ENCODE peak calls at places on chromosomes 12 and 14, in four cellular contexts. One of them, this sample, is unnamed. For H3K4me1 and H3K79me2, the result is how much of the 10 kb centered on the place peaks cover.

GRCh38 chr12:96136129-96136528 is 58.0 kb upstream of the ELK3 start:
- DNase-seq in hepatocyte: peak
- DNase-seq in mammary epithelial cell: peak
- DNase-seq in fibroblast of lung: peak
- DNase-seq in this sample: no peak

GRCh38 chr14:60051690-60052324 is 39.9 kb upstream of the PCNX4 start:
- DNase-seq in hepatocyte: peak
- DNase-seq in mammary epithelial cell: no peak
- DNase-seq in fibroblast of lung: peak
- DNase-seq in this sample: no peak

GRCh38 chr12:62522984-62523383 is 56.4 kb downstream of the MON2 start:
- DNase-seq in hepatocyte: no peak
- DNase-seq in mammary epithelial cell: no peak
- DNase-seq in fibroblast of lung: peak
- DNase-seq in this sample: no peak

GRCh38 chr14:70357985-70358384 is 1.5 kb downstream of the COX16 start:
- DNase-seq in hepatocyte: no peak
- DNase-seq in mammary epithelial cell: no peak
- DNase-seq in fibroblast of lung: no peak
- DNase-seq in this sample: no peak

GRCh38 chr12:8226355-8226754 is 1.1 kb downstream of the FAM90A1 start:
- DNase-seq in hepatocyte: no peak
- DNase-seq in mammary epithelial cell: no peak
- DNase-seq in fibroblast of lung: no peak
- DNase-seq in this sample: no peak

GRCh38 chr14:92973265-92973797 is 50.4 kb downstream of the CHGA start:
- DNase-seq in hepatocyte: peak
- DNase-seq in mammary epithelial cell: peak
- DNase-seq in fibroblast of lung: peak
- DNase-seq in this sample: peak

GRCh38 chr12:128932521-128932920 is 79.2 kb downstream of the GLT1D1 start:
- DNase-seq in hepatocyte: no peak
- DNase-seq in mammary epithelial cell: no peak
- DNase-seq in fibroblast of lung: no peak
- DNase-seq in this sample: no peak

GRCh38 chr12:122449317-122449716 is 26.8 kb upstream of the CLIP1 start:
- DNase-seq in hepatocyte: peak
- DNase-seq in mammary epithelial cell: peak
- DNase-seq in fibroblast of lung: peak
- DNase-seq in this sample: no peak

GRCh38 chr12:132551271-132552120 is 58.9 kb downstream of the LRCOL1 start:
- DNase-seq in hepatocyte: no peak
- DNase-seq in mammary epithelial cell: no peak
- DNase-seq in fibroblast of lung: no peak
- DNase-seq in this sample: no peak

GRCh38 chr12:97862072-97862471 is 399.5 kb downstream of the RMST start:
- DNase-seq in hepatocyte: no peak
- DNase-seq in mammary epithelial cell: no peak
- DNase-seq in fibroblast of lung: no peak
- DNase-seq in this sample: no peak

GRCh38 chr12:85784096-85784720 is 52.0 kb downstream of the RASSF9 start:
- DNase-seq in hepatocyte: no peak
- DNase-seq in mammary epithelial cell: peak
- DNase-seq in fibroblast of lung: peak
- DNase-seq in this sample: no peak

GRCh38 chr14:38065101-38065762 is 142.5 kb upstream of the SSTR1 start:
- DNase-seq in hepatocyte: no peak
- DNase-seq in mammary epithelial cell: no peak
- DNase-seq in fibroblast of lung: no peak
- DNase-seq in this sample: peak

GRCh38 chr14:66038214-66038977 is 447.8 kb upstream of the CCDC196 start:
- DNase-seq in hepatocyte: peak
- DNase-seq in mammary epithelial cell: peak
- DNase-seq in fibroblast of lung: peak
- DNase-seq in this sample: no peak

DNA sequence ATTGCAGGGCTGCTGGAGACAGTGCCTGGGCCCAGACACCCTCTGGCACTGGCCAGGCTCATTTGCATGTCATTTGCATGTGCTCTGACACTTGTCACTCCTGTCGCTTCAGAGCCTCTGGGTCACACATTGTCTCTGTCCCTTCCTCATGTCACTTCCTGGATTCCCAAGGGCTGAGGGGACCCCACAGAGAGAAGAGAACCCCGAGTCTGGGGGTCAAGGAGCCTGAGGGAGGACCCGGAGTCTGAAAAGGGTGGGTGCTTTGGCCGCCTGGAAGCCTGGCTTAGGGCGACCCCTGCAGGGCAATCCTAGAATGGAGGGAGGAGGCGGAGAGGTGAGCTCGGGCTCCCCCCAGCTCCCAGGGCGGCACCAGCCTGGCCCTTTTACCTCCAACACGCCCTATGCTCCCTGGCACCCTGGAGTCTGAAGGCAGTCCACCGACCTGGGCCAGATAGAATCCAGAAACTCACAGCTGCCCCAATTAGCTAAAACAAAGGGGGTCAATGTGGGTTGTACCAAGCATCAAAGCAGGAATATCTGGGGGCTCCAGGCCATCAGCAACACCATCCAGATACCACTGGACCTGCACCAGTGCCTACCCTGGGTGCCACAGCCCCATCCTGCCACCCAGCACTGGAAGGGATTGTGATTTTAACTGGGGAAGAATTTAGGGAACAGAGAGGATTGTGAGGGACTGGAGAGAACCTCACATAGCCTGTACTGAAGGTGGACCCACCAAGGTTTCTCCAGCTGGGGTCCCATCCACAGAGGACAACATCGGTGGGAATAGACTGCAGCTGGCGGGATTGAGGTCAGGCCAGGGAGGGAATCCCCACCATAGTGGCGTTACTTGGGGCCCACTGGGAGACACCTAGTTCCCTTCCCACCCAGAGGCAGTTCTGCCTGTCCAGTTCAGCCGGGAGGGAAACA is 21.8 kb upstream of the KRT78 start:
- DNase-seq in hepatocyte: peak
- DNase-seq in mammary epithelial cell: peak
- DNase-seq in fibroblast of lung: no peak
- DNase-seq in this sample: peak
- H3K4me1 ChIP-seq in hepatocyte: under half
- H3K4me1 ChIP-seq in mammary epithelial cell: half or more
- H3K4me1 ChIP-seq in fibroblast of lung: under half
- H3K4me1 ChIP-seq in this sample: under half

GRCh38 chr14:105745433-105746123 is 219.2 kb downstream of the TMEM121 start:
- DNase-seq in hepatocyte: no peak
- DNase-seq in mammary epithelial cell: no peak
- DNase-seq in fibroblast of lung: no peak
- DNase-seq in this sample: no peak

GRCh38 chr14:105742531-105742848 is 216.1 kb downstream of the TMEM121 start:
- DNase-seq in hepatocyte: no peak
- DNase-seq in mammary epithelial cell: no peak
- DNase-seq in fibroblast of lung: no peak
- DNase-seq in this sample: no peak

GRCh38 chr14:105746124-105746514 is 219.7 kb downstream of the TMEM121 start:
- DNase-seq in hepatocyte: no peak
- DNase-seq in mammary epithelial cell: no peak
- DNase-seq in fibroblast of lung: no peak
- DNase-seq in this sample: no peak

DNA sequence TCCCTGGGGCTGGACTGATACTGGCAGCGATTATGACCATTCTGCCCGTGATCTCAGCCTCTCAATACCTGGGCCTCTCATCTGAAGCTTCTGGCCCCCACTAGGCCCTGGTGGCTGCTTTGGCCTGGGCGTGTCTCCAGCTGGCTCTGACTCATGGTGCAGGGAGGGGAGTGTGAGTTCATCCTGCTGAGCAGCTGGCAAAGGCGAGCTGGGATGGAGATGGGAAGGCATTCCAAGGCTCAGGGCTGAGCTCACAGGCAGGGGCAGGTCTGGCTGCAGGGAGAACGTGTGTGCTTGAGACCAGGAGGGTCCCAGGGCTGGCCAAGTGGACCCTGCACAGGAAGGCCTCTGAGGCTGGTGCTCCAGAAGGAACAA is 221.8 kb downstream of the TMEM121 start:
- DNase-seq in hepatocyte: no peak
- DNase-seq in mammary epithelial cell: no peak
- DNase-seq in fibroblast of lung: no peak
- DNase-seq in this sample: no peak
- H3K79me2 ChIP-seq in hepatocyte: under half
- H3K79me2 ChIP-seq in mammary epithelial cell: under half
- H3K79me2 ChIP-seq in fibroblast of lung: under half
- H3K79me2 ChIP-seq in this sample: under half

GRCh38 chr12:106582264-106582591 is 576 bp upstream of the RFX4 start:
- DNase-seq in hepatocyte: no peak
- DNase-seq in mammary epithelial cell: no peak
- DNase-seq in fibroblast of lung: no peak
- DNase-seq in this sample: no peak

GRCh38 chr12:106583578-106584103 is 837 bp downstream of the RFX4 start:
- DNase-seq in hepatocyte: peak
- DNase-seq in mammary epithelial cell: peak
- DNase-seq in fibroblast of lung: no peak
- DNase-seq in this sample: no peak

GRCh38 chr12:106582661-106583577 is at the start of gene RFX4:
- DNase-seq in hepatocyte: no peak
- DNase-seq in mammary epithelial cell: no peak
- DNase-seq in fibroblast of lung: no peak
- DNase-seq in this sample: no peak

GRCh38 chr12:106581543-106582263 is 1.1 kb upstream of the RFX4 start:
- DNase-seq in hepatocyte: peak
- DNase-seq in mammary epithelial cell: no peak
- DNase-seq in fibroblast of lung: no peak
- DNase-seq in this sample: no peak

DNA sequence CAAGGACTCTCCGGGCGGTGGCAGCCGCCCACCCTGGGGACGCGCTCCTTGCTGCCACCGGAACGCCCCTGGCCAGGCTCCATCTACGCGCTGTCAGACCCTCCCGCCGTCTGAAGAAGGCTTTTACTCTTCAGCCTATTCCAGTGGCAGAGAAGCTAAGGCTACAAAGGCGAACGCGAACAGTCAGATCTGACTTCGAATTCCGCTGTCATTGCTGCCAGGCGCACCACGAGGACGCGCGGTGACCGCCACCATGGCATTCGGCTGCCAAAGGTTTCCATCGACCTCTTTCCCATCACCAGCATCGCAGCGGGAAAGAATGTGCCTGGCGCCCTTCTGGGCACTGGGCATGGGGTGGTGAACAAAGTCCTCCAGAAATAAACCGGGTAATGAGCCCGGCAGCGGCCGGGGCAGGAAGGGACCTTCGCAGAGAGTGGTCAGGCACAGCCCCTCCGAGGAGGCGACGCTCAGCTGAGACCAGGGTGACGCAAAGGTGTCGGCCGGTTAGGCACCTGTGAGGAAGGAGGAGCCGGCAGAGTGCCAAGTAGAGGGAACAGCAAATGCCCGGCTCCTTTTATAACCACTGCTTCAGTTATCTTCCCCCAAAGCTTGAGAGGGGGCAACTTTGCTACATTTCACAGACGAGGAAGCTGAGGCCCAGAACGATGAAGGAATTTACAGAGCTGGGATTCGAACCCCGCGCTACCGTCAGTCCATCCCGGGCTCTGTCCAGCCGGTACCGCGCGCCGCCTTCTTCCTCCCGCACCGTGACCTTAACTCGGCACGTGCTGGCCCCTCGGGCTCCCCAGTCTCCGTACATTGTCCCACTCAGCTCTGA is 1.9 kb upstream of the RFX4 start:
- DNase-seq in hepatocyte: no peak
- DNase-seq in mammary epithelial cell: no peak
- DNase-seq in fibroblast of lung: no peak
- DNase-seq in this sample: no peak
- H2AFZ ChIP-seq in hepatocyte: no peak
- H2AFZ ChIP-seq in mammary epithelial cell: no peak
- H2AFZ ChIP-seq in fibroblast of lung: no peak
- H2AFZ ChIP-seq in this sample: no peak

GRCh38 chr12:93789767-93790166 is 112.6 kb downstream of the CRADD start:
- DNase-seq in hepatocyte: no peak
- DNase-seq in mammary epithelial cell: no peak
- DNase-seq in fibroblast of lung: no peak
- DNase-seq in this sample: no peak

GRCh38 chr12:93786669-93787397 is 109.7 kb downstream of the CRADD start:
- DNase-seq in hepatocyte: no peak
- DNase-seq in mammary epithelial cell: no peak
- DNase-seq in fibroblast of lung: peak
- DNase-seq in this sample: no peak

GRCh38 chr12:93785262-93786010 is 108.3 kb downstream of the CRADD start:
- DNase-seq in hepatocyte: peak
- DNase-seq in mammary epithelial cell: peak
- DNase-seq in fibroblast of lung: peak
- DNase-seq in this sample: no peak

GRCh38 chr12:93790472-93791152 is 113.4 kb downstream of the CRADD start:
- DNase-seq in hepatocyte: no peak
- DNase-seq in mammary epithelial cell: peak
- DNase-seq in fibroblast of lung: peak
- DNase-seq in this sample: no peak

DNA sequence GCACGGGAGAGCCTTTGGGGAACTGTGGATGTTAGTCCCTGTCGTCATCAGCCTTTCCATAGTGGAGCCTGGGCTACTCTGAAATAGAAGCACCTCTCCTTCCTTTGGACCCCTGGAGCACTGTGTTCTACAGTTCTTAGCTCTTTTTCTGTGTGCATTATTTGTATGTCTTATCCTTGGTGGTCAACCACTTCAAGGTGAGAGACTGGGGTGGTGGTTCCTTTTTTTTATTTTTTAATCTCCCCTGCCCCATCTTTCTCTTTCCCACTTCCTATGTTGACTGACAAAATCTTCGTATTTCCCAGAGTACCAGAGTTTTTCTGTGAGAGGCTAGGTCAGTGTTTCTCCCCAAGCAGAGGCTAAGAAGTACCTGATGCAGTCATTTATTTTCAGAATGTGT is 111.7 kb downstream of the CRADD start:
- DNase-seq in hepatocyte: no peak
- DNase-seq in mammary epithelial cell: no peak
- DNase-seq in fibroblast of lung: no peak
- DNase-seq in this sample: no peak
- H3K4me1 ChIP-seq in hepatocyte: under half
- H3K4me1 ChIP-seq in mammary epithelial cell: half or more
- H3K4me1 ChIP-seq in fibroblast of lung: under half
- H3K4me1 ChIP-seq in this sample: under half

DNA sequence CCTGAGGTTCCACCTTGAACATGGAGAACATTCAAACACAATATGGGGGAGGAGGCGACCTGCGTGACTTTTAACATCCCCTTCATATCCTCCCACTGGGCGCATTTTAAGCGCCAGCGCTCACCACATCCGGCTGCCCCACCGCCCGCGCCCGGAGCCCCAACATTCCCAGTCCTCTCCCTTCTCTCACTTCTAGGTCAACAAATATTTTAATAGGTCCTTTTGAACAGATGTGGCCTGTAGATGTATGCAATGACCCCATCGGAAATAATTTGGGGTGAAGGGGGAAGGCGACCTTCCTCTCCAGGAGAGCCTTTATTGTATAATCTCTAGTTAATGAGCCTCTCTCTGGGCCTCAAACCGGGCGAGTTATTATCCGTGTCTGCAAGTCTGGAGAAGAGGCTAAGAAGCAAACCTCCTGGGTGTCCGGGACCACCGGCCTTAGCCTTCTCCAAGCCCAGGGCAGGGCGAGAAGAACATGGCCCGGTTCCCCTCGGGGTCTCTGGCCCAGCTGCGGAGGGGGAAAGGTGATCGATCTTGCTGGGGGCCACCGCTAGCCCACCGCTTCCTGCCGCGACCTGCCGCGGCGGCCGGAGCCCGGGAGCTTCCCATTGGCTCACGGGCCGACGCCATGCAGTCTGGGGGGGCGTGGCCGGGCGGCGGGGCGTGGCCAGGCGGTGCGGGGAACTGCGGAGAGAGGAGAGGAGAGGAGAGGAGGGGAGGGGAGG is 83.2 kb upstream of the HMGA2 start:
- DNase-seq in hepatocyte: peak
- DNase-seq in mammary epithelial cell: peak
- DNase-seq in fibroblast of lung: peak
- DNase-seq in this sample: no peak
- H3K79me2 ChIP-seq in hepatocyte: under half
- H3K79me2 ChIP-seq in mammary epithelial cell: under half
- H3K79me2 ChIP-seq in fibroblast of lung: under half
- H3K79me2 ChIP-seq in this sample: under half

This sample was measured in OCI-LY7.